ENCODE peak calls at places on chromosome 14, in four cellular contexts. One of them, this sample, is unnamed.

GRCh38 chr14:20690848-20691640 is 2.5 kb downstream of the ANG start:
- DNase-seq in neuronal stem cell: peak
- DNase-seq in OCI-LY7: peak
- DNase-seq in mesendoderm: peak
- DNase-seq in this sample: no peak

GRCh38 chr14:22555573-22556011 is 33.4 kb downstream of the DAD1 start:
- DNase-seq in neuronal stem cell: no peak
- DNase-seq in OCI-LY7: peak
- DNase-seq in mesendoderm: no peak
- DNase-seq in this sample: no peak

GRCh38 chr14:51490205-51490604 is 161.5 kb upstream of the FRMD6 start:
- DNase-seq in neuronal stem cell: no peak
- DNase-seq in OCI-LY7: no peak
- DNase-seq in mesendoderm: no peak
- DNase-seq in this sample: no peak

GRCh38 chr14:61379639-61380184 is 58.3 kb downstream of the PRKCH start:
- DNase-seq in neuronal stem cell: no peak
- DNase-seq in OCI-LY7: peak
- DNase-seq in mesendoderm: no peak
- DNase-seq in this sample: no peak

GRCh38 chr14:69543341-69544249 is 31.1 kb downstream of the CCDC177 start:
- DNase-seq in neuronal stem cell: no peak
- DNase-seq in OCI-LY7: peak
- DNase-seq in mesendoderm: peak
- DNase-seq in this sample: peak

GRCh38 chr14:96272777-96273471 is 16.9 kb downstream of the BDKRB1 start:
- DNase-seq in neuronal stem cell: no peak
- DNase-seq in OCI-LY7: no peak
- DNase-seq in mesendoderm: no peak
- DNase-seq in this sample: no peak

GRCh38 chr14:70064111-70064885 is 124.5 kb downstream of the SLC8A3 start:
- DNase-seq in neuronal stem cell: no peak
- DNase-seq in OCI-LY7: no peak
- DNase-seq in mesendoderm: no peak
- DNase-seq in this sample: no peak

GRCh38 chr14:50829472-50830043 is 1.4 kb downstream of the NIN start:
- DNase-seq in neuronal stem cell: no peak
- DNase-seq in OCI-LY7: no peak
- DNase-seq in mesendoderm: peak
- DNase-seq in this sample: no peak

GRCh38 chr14:75832621-75833297 is 149.0 kb downstream of the TGFB3 start:
- DNase-seq in neuronal stem cell: no peak
- DNase-seq in OCI-LY7: no peak
- DNase-seq in mesendoderm: no peak
- DNase-seq in this sample: no peak

GRCh38 chr14:34833545-34834523 is 41.3 kb downstream of the BAZ1A start:
- DNase-seq in neuronal stem cell: no peak
- DNase-seq in OCI-LY7: no peak
- DNase-seq in mesendoderm: no peak
- DNase-seq in this sample: no peak

GRCh38 chr14:102590667-102591099 is 1.8 kb upstream of the RCOR1 start:
- DNase-seq in neuronal stem cell: no peak
- DNase-seq in OCI-LY7: peak
- DNase-seq in mesendoderm: peak
- DNase-seq in this sample: peak

GRCh38 chr14:94494085-94494484 is 15.2 kb downstream of the SERPINA12 start:
- DNase-seq in neuronal stem cell: no peak
- DNase-seq in OCI-LY7: no peak
- DNase-seq in mesendoderm: no peak
- DNase-seq in this sample: no peak

GRCh38 chr14:51677276-51677675 is 25.6 kb downstream of the FRMD6 start:
- DNase-seq in neuronal stem cell: no peak
- DNase-seq in OCI-LY7: no peak
- DNase-seq in mesendoderm: peak
- DNase-seq in this sample: no peak

GRCh38 chr14:92638904-92639303 is 109.5 kb downstream of the LGMN start:
- DNase-seq in neuronal stem cell: no peak
- DNase-seq in OCI-LY7: no peak
- DNase-seq in mesendoderm: no peak
- DNase-seq in this sample: no peak

GRCh38 chr14:104441275-104442106 is 138.1 kb upstream of the C14orf180 start:
- DNase-seq in neuronal stem cell: no peak
- DNase-seq in OCI-LY7: no peak
- DNase-seq in mesendoderm: no peak
- DNase-seq in this sample: no peak

GRCh38 chr14:28813810-28814209 is 47.2 kb downstream of the FOXG1 start:
- DNase-seq in neuronal stem cell: no peak
- DNase-seq in OCI-LY7: no peak
- DNase-seq in mesendoderm: no peak
- DNase-seq in this sample: no peak

GRCh38 chr14:68762944-68763831 is 29.7 kb downstream of the ZFP36L1 start:
- DNase-seq in neuronal stem cell: peak
- DNase-seq in OCI-LY7: no peak
- DNase-seq in mesendoderm: peak
- DNase-seq in this sample: peak

GRCh38 chr14:23364164-23364571 is 804 bp downstream of the EFS start:
- DNase-seq in neuronal stem cell: peak
- DNase-seq in OCI-LY7: no peak
- DNase-seq in mesendoderm: peak
- DNase-seq in this sample: peak

GRCh38 chr14:22540286-22540685 is 48.7 kb downstream of the DAD1 start:
- DNase-seq in neuronal stem cell: no peak
- DNase-seq in OCI-LY7: no peak
- DNase-seq in mesendoderm: no peak
- DNase-seq in this sample: no peak

GRCh38 chr14:85529803-85530574 is at the start of gene FLRT2:
- DNase-seq in neuronal stem cell: peak
- DNase-seq in OCI-LY7: no peak
- DNase-seq in mesendoderm: peak
- DNase-seq in this sample: peak

GRCh38 chr14:32633214-32633864 is 304.2 kb downstream of the AKAP6 start:
- DNase-seq in neuronal stem cell: no peak
- DNase-seq in OCI-LY7: no peak
- DNase-seq in mesendoderm: no peak
- DNase-seq in this sample: no peak

GRCh38 chr14:45491914-45492313 is 238.9 kb upstream of the MIS18BP1 start:
- DNase-seq in neuronal stem cell: no peak
- DNase-seq in OCI-LY7: no peak
- DNase-seq in mesendoderm: no peak
- DNase-seq in this sample: no peak

GRCh38 chr14:88505621-88506020 is 49.2 kb downstream of the PTPN21 start:
- DNase-seq in neuronal stem cell: no peak
- DNase-seq in OCI-LY7: no peak
- DNase-seq in mesendoderm: no peak
- DNase-seq in this sample: no peak

GRCh38 chr14:76348898-76349297 is 27.0 kb upstream of the ESRRB start:
- DNase-seq in neuronal stem cell: peak
- DNase-seq in OCI-LY7: no peak
- DNase-seq in mesendoderm: peak
- DNase-seq in this sample: no peak

GRCh38 chr14:28709571-28710305 is 56.8 kb upstream of the FOXG1 start:
- DNase-seq in neuronal stem cell: no peak
- DNase-seq in OCI-LY7: no peak
- DNase-seq in mesendoderm: peak
- DNase-seq in this sample: no peak

GRCh38 chr14:52513249-52513648 is 39.1 kb downstream of the TXNDC16 start:
- DNase-seq in neuronal stem cell: no peak
- DNase-seq in OCI-LY7: no peak
- DNase-seq in mesendoderm: no peak
- DNase-seq in this sample: no peak

GRCh38 chr14:81766597-81766996 is 232.9 kb upstream of the SEL1L start:
- DNase-seq in neuronal stem cell: no peak
- DNase-seq in OCI-LY7: no peak
- DNase-seq in mesendoderm: peak
- DNase-seq in this sample: no peak

GRCh38 chr14:81767266-81767987 is 233.8 kb upstream of the SEL1L start:
- DNase-seq in neuronal stem cell: peak
- DNase-seq in OCI-LY7: no peak
- DNase-seq in mesendoderm: peak
- DNase-seq in this sample: no peak

GRCh38 chr14:81765654-81766275 is 232.1 kb upstream of the SEL1L start:
- DNase-seq in neuronal stem cell: no peak
- DNase-seq in OCI-LY7: no peak
- DNase-seq in mesendoderm: peak
- DNase-seq in this sample: no peak
- H3K4me3 ChIP-seq in neuronal stem cell: no peak
- H3K4me3 ChIP-seq in OCI-LY7: no peak
- H3K4me3 ChIP-seq in mesendoderm: no peak
- H3K4me3 ChIP-seq in this sample: no peak

GRCh38 chr14:91405724-91406435 is 11.7 kb downstream of the CCDC88C start:
- DNase-seq in neuronal stem cell: no peak
- DNase-seq in OCI-LY7: no peak
- DNase-seq in mesendoderm: no peak
- DNase-seq in this sample: no peak

GRCh38 chr14:91406982-91407381 is 10.6 kb downstream of the CCDC88C start:
- DNase-seq in neuronal stem cell: no peak
- DNase-seq in OCI-LY7: no peak
- DNase-seq in mesendoderm: no peak
- DNase-seq in this sample: no peak

GRCh38 chr14:91406451-91406850 is 11.2 kb downstream of the CCDC88C start:
- DNase-seq in neuronal stem cell: no peak
- DNase-seq in OCI-LY7: no peak
- DNase-seq in mesendoderm: no peak
- DNase-seq in this sample: no peak

GRCh38 chr14:91403069-91403600 is 14.5 kb downstream of the CCDC88C start:
- DNase-seq in neuronal stem cell: no peak
- DNase-seq in OCI-LY7: no peak
- DNase-seq in mesendoderm: no peak
- DNase-seq in this sample: no peak

DNA sequence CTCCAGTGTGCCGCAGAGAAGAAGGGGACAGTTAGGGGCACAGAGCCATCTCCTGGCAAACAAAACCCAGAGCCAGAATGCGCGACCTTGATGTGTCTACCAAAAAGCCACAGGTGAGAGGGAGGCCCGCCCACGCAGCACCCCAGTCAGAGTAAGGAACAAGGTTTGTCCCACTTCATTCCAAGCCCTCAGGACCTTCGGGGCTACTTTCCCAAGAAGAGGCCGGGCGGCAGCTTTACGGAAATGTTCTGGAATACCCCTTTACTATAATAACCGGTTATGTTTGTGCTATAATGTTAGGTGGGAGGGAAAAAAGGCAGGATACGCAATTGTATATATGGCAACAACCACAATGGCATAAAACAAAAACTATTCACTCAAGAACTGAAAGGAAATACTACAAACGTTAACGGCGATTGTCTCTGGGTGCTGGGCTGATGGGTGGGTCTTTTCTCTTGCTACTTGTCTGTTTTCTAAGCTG is 12.3 kb downstream of the CCDC88C start:
- DNase-seq in neuronal stem cell: no peak
- DNase-seq in OCI-LY7: no peak
- DNase-seq in mesendoderm: no peak
- DNase-seq in this sample: no peak
- H3K4me3 ChIP-seq in neuronal stem cell: no peak
- H3K4me3 ChIP-seq in OCI-LY7: no peak
- H3K4me3 ChIP-seq in mesendoderm: no peak
- H3K4me3 ChIP-seq in this sample: no peak

GRCh38 chr14:66295386-66295785 is 190.8 kb upstream of the CCDC196 start:
- DNase-seq in neuronal stem cell: no peak
- DNase-seq in OCI-LY7: no peak
- DNase-seq in mesendoderm: no peak
- DNase-seq in this sample: no peak
- H3K4me3 ChIP-seq in neuronal stem cell: no peak
- H3K4me3 ChIP-seq in OCI-LY7: no peak
- H3K4me3 ChIP-seq in mesendoderm: no peak
- H3K4me3 ChIP-seq in this sample: no peak

GRCh38 chr14:65102441-65103149 is at the start of gene MAX:
- DNase-seq in neuronal stem cell: peak
- DNase-seq in OCI-LY7: peak
- DNase-seq in mesendoderm: peak
- DNase-seq in this sample: peak

GRCh38 chr14:65103150-65103760 is 938 bp upstream of the MAX start:
- DNase-seq in neuronal stem cell: no peak
- DNase-seq in OCI-LY7: peak
- DNase-seq in mesendoderm: peak
- DNase-seq in this sample: peak

GRCh38 chr14:65098586-65098985 is 3.7 kb downstream of the MAX start:
- DNase-seq in neuronal stem cell: no peak
- DNase-seq in OCI-LY7: peak
- DNase-seq in mesendoderm: no peak
- DNase-seq in this sample: no peak

GRCh38 chr14:65101631-65102440 is 481 bp downstream of the MAX start:
- DNase-seq in neuronal stem cell: peak
- DNase-seq in OCI-LY7: peak
- DNase-seq in mesendoderm: peak
- DNase-seq in this sample: peak

GRCh38 chr14:65100905-65101541 is 1.3 kb downstream of the MAX start:
- DNase-seq in neuronal stem cell: no peak
- DNase-seq in OCI-LY7: no peak
- DNase-seq in mesendoderm: peak
- DNase-seq in this sample: no peak
- H3K4me3 ChIP-seq in neuronal stem cell: no peak
- H3K4me3 ChIP-seq in OCI-LY7: peak
- H3K4me3 ChIP-seq in mesendoderm: peak
- H3K4me3 ChIP-seq in this sample: peak

GRCh38 chr14:98993818-98994217 is 278.2 kb downstream of the BCL11B start:
- DNase-seq in neuronal stem cell: no peak
- DNase-seq in OCI-LY7: no peak
- DNase-seq in mesendoderm: no peak
- DNase-seq in this sample: no peak
- H3K4me3 ChIP-seq in neuronal stem cell: no peak
- H3K4me3 ChIP-seq in OCI-LY7: no peak
- H3K4me3 ChIP-seq in mesendoderm: no peak
- H3K4me3 ChIP-seq in this sample: no peak

GRCh38 chr14:60254176-60254575 is 5.2 kb downstream of the PPM1A start:
- DNase-seq in neuronal stem cell: no peak
- DNase-seq in OCI-LY7: no peak
- DNase-seq in mesendoderm: no peak
- DNase-seq in this sample: no peak

GRCh38 chr14:60252630-60253029 is 3.6 kb downstream of the PPM1A start:
- DNase-seq in neuronal stem cell: no peak
- DNase-seq in OCI-LY7: no peak
- DNase-seq in mesendoderm: no peak
- DNase-seq in this sample: no peak

GRCh38 chr14:60251877-60252276 is 2.9 kb downstream of the PPM1A start:
- DNase-seq in neuronal stem cell: no peak
- DNase-seq in OCI-LY7: no peak
- DNase-seq in mesendoderm: no peak
- DNase-seq in this sample: no peak

GRCh38 chr14:60250318-60251035 is 1.5 kb downstream of the PPM1A start:
- DNase-seq in neuronal stem cell: peak
- DNase-seq in OCI-LY7: peak
- DNase-seq in mesendoderm: peak
- DNase-seq in this sample: no peak

GRCh38 chr14:60253649-60254048 is 4.6 kb downstream of the PPM1A start:
- DNase-seq in neuronal stem cell: no peak
- DNase-seq in OCI-LY7: no peak
- DNase-seq in mesendoderm: no peak
- DNase-seq in this sample: no peak
- H3K4me3 ChIP-seq in neuronal stem cell: no peak
- H3K4me3 ChIP-seq in OCI-LY7: no peak
- H3K4me3 ChIP-seq in mesendoderm: no peak
- H3K4me3 ChIP-seq in this sample: no peak

This sample was measured in right cardiac atrium.